ENCODE peak calls at places on chromosomes 16 and 17, in seven cellular contexts. E, S, G, B, X, N and W are unnamed samples. For H3K9me3, the result is how much of the 10 kb centered on the place peaks cover.

GRCh38 chr17:43532581-43532980 is 13.6 kb downstream of the ETV4 start:
- DNase-seq in B (peak), S (no peak), N (no peak), X (no peak), G (peak), E (no peak), W (no peak)

GRCh38 chr16:8868272-8869211 is at the start of gene CARHSP1:
- DNase-seq in E (peak), S (peak), G (peak), X (peak), B (peak), N (peak), W (peak)

GRCh38 chr16:10376229-10376628 is 9.6 kb upstream of the ATF7IP2 start:
- DNase-seq in E (no peak), S (no peak), G (no peak), B (no peak), N (no peak), X (no peak), W (no peak)

GRCh38 chr17:66689192-66689591 is 145.7 kb upstream of the CACNG5 start:
- DNase-seq in E (no peak), N (no peak), G (no peak), S (no peak), B (no peak), X (no peak), W (no peak)

GRCh38 chr17:61196302-61196704 is 203.3 kb upstream of the TBX2 start:
- DNase-seq in X (no peak), E (no peak), S (no peak), G (no peak), B (no peak), N (no peak), W (no peak)

GRCh38 chr16:88772871-88773811 is 11.9 kb downstream of the PIEZO1 start:
- DNase-seq in X (no peak), E (peak), N (peak), G (peak), S (no peak), B (no peak), W (no peak)

GRCh38 chr17:1644493-1645206 is 882 bp downstream of the SCARF1 start:
- DNase-seq in S (peak), E (no peak), X (no peak), G (no peak), B (no peak), N (no peak), W (no peak)

GRCh38 chr17:63881935-63882601 is at the start of gene GH2:
- DNase-seq in S (peak), E (peak), B (peak), X (peak), N (no peak), G (peak), W (peak)

GRCh38 chr16:52128407-52128806 is 418.5 kb downstream of the TOX3 start:
- DNase-seq in G (no peak), N (no peak), X (no peak), S (no peak), B (no peak), E (no peak), W (no peak)

GRCh38 chr17:45783593-45784292 is 377 bp upstream of the CRHR1 start:
- DNase-seq in G (no peak), S (no peak), B (no peak), N (no peak), E (peak), X (no peak), W (no peak)
- H3K9me3 ChIP-seq in G (under half), S (under half), B (under half), N (under half), E (under half), X (under half), W (under half)

GRCh38 chr16:35449663-35450062 is 1990.3 kb downstream of the TP53TG3F start:
- DNase-seq in N (no peak), G (no peak), X (no peak), E (no peak), S (no peak), B (no peak), W (no peak)

GRCh38 chr16:35450648-35451047 is 1991.2 kb downstream of the TP53TG3F start:
- DNase-seq in G (no peak), E (no peak), X (no peak), B (no peak), N (no peak), S (no peak), W (no peak)

GRCh38 chr16:35452471-35452870 is 1993.1 kb downstream of the TP53TG3F start:
- DNase-seq in S (no peak), X (no peak), E (no peak), G (no peak), B (no peak), N (no peak), W (no peak)

GRCh38 chr16:35447010-35447558 is 1987.7 kb downstream of the TP53TG3F start:
- DNase-seq in S (no peak), B (no peak), E (no peak), G (no peak), N (no peak), X (no peak), W (no peak)
- H3K9me3 ChIP-seq in S (under half), B (half or more), E (under half), G (under half), N (under half), X (under half), W (under half)

GRCh38 chr16:49078571-49078970 is 203.1 kb downstream of the CBLN1 start:
- DNase-seq in B (no peak), G (no peak), E (no peak), N (no peak), S (no peak), X (no peak), W (no peak)
- H3K9me3 ChIP-seq in B (under half), G (under half), E (under half), N (under half), S (under half), X (under half), W (under half)

DNA sequence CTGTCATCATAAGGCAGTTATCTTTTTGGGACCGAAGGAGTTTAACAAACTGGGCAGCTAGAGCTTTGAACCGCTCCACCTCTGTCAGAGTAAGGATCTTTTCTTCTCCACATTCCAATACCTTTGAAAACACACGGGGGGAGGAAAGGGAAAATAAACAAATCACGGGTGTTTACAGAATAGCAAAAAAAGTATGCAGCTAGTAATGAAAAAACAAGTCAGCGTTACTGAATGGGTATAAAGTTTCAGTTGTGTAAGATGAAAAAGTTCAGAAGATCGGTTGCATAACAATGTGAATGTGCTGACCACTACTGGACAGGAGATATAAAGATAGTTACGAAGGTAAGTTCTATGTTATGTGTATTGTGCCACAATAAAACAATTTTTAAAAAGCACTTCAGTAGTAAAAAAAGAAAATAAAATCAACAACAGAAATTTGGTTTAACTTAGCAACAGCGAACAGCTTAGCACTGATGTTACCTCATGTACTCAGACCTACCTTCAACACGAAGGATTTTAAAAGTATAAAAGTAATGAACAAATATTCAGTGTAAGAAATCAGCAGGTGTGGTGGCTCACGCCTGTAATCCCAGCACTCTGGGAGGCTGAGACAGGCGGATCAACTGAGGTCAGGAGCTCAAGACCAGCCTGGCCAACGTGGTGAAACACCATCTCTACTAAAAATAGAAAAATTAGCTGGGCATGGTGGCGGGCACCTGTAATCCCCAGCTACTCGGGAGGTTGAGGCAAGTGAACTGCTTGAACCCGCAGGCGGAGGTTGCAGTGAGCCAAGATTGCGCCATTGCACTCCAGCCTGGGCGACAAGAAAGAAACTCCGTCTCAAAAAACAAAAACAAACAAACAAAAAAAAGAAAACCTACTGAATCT is 34.3 kb downstream of the MARF1 start:
- DNase-seq in G (no peak), N (no peak), S (no peak), X (no peak), B (no peak), E (no peak), W (no peak)
- H3K9me3 ChIP-seq in G (under half), N (under half), S (under half), X (under half), B (under half), E (under half), W (under half)

GRCh38 chr16:12602811-12603698 is 200.6 kb downstream of the CPPED1 start:
- DNase-seq in X (no peak), S (no peak), G (no peak), B (no peak), N (no peak), E (no peak), W (no peak)
- H3K9me3 ChIP-seq in X (under half), S (under half), G (under half), B (under half), N (under half), E (under half), W (under half)